ENCODE peak calls at places on chromosome 3, in seven cellular contexts. M is CD8-positive, alpha-beta T cell; Z is astrocyte; H is tibial artery; J is heart left ventricle; C is A549; N is breast epithelium. K is an unnamed sample. For H3K9me3, the result is how much of the 10 kb centered on the place peaks cover.

GRCh38 chr3:172582712-172583111 is 59.5 kb upstream of the TNFSF10 start:
- DNase-seq in J (no peak), C (no peak), Z (peak), N (no peak), M (no peak), H (no peak), K (no peak)

GRCh38 chr3:140433431-140433830 is 244.4 kb upstream of the TRIM42 start:
- DNase-seq in C (no peak), M (no peak), H (no peak), N (no peak), Z (no peak), J (no peak), K (no peak)

GRCh38 chr3:18830087-18830486 is 318.2 kb upstream of the KCNH8 start:
- DNase-seq in M (no peak), C (no peak), Z (no peak), N (no peak), H (no peak), J (no peak), K (no peak)

GRCh38 chr3:52293491-52294319 is 6.1 kb downstream of the GLYCTK start:
- DNase-seq in N (no peak), M (no peak), J (no peak), Z (no peak), H (no peak), C (no peak), K (no peak)

GRCh38 chr3:49295489-49296058 is 18.5 kb upstream of the C3orf62 start:
- DNase-seq in J (no peak), Z (no peak), N (no peak), H (no peak), M (peak), C (peak), K (no peak)

GRCh38 chr3:64342940-64343691 is 117.8 kb upstream of the PRICKLE2 start:
- DNase-seq in C (peak), Z (peak), M (no peak), J (no peak), H (no peak), N (peak), K (no peak)

GRCh38 chr3:179927191-179927590 is 109.5 kb downstream of the PEX5L start:
- DNase-seq in N (no peak), H (no peak), Z (no peak), C (no peak), M (no peak), J (no peak), K (no peak)

GRCh38 chr3:162317046-162317445 is 820.4 kb downstream of the OTOL1 start:
- DNase-seq in J (no peak), N (no peak), M (no peak), H (no peak), C (no peak), Z (no peak), K (no peak)

GRCh38 chr3:170047133-170047404 is 9.3 kb downstream of the GPR160 start:
- DNase-seq in H (no peak), Z (no peak), N (no peak), M (no peak), J (no peak), C (no peak), K (no peak)

GRCh38 chr3:22089284-22089683 is 338.3 kb upstream of the ZNF385D start:
- DNase-seq in J (no peak), N (no peak), Z (no peak), H (no peak), C (peak), M (no peak), K (no peak)

GRCh38 chr3:12159227-12159601 is 502 bp upstream of the TIMP4 start:
- DNase-seq in N (no peak), J (no peak), Z (no peak), H (no peak), C (no peak), M (no peak), K (no peak)

GRCh38 chr3:129314757-129315385 is 36.2 kb downstream of the HMCES start:
- DNase-seq in J (peak), H (peak), C (peak), M (peak), Z (peak), N (peak), K (peak)
- TF ChIP-seq CTCF in J (no peak), H (no peak), C (no peak), M (no peak), Z (peak), N (no peak), K (no peak)

DNA sequence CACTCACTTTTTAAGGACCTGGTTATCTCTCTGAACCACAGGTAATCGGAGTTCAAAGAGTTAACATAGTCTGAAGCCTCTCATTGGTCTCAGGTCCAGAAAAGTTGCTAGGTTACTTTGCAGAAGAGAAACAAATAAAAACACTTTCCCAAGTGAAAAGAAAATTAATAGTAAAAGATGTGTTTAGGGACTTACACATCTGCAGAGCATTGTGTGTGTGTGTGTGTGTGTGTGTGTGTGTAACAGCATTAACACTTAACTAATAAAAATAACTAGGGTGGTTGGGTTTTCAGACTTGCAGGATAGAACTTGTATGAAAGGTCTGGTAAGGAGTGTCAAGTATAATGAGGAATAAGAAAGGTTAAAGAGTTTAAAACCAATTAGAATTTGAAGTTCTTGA is 976 bp downstream of the MASP1 start:
- DNase-seq in C (no peak), M (no peak), J (no peak), H (no peak), N (no peak), Z (no peak), K (no peak)
- H3K27ac ChIP-seq in C (no peak), M (no peak), J (peak), H (peak), N (no peak), Z (no peak), K (no peak)

DNA sequence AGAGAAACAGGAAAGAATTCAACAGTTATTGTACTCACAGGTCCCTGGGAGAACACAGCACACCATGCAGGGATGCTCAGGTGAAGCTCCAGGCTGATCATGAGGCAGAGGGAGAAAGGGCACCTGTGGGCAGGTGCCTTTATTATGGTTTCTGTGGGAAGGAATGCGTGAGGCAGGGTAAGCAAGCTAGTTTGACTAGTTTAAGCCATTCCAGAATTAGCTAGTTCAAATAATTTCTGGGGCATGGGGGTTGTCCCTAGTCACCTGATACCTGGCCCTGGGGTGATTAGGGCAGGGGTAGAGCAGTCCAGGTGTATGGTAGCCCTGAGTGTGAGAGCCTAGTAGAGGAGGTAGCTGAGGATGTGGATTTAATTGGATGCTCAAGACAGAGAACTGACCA is 47.9 kb upstream of the DCLK3 start:
- DNase-seq in J (no peak), M (no peak), Z (no peak), H (no peak), N (no peak), C (no peak), K (no peak)
- H3K9me3 ChIP-seq in J (under half), M (under half), Z (under half), H (under half), N (under half), C (under half), K (under half)

GRCh38 chr3:108610651-108611050 is 21.1 kb downstream of the DZIP3 start:
- DNase-seq in Z (no peak), H (no peak), M (no peak), C (no peak), J (no peak), N (no peak), K (no peak)

GRCh38 chr3:108605491-108605890 is 16.0 kb downstream of the DZIP3 start:
- DNase-seq in N (no peak), H (no peak), C (no peak), M (no peak), J (no peak), Z (no peak), K (no peak)

GRCh38 chr3:108603689-108604088 is 14.2 kb downstream of the DZIP3 start:
- DNase-seq in Z (peak), M (no peak), J (no peak), H (no peak), C (no peak), N (no peak), K (no peak)

GRCh38 chr3:108605028-108605427 is 15.5 kb downstream of the DZIP3 start:
- DNase-seq in M (no peak), J (no peak), Z (no peak), C (no peak), H (no peak), N (no peak), K (no peak)

DNA sequence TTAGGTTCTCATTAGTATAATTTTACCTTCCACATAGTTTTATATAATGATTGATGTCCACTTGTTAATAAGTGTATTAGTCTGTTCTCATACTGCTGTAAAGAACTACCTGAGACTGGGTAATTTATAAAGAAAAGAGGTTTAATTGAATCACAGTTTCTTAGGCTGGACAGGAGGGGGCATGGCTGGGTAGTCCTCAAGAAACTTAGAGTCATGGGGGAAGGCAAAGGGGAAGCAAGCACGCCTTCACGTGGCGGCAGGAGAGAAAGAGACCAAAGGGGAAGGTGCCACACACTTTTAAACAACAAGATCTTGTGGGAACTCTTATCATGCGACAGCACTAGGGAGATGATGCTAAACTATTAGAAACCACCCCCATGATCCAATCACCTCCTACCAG is 19.2 kb downstream of the DZIP3 start:
- DNase-seq in M (no peak), N (no peak), J (no peak), H (no peak), C (no peak), Z (no peak), K (no peak)
- TF ChIP-seq CTCF in M (no peak), N (no peak), J (no peak), H (no peak), C (no peak), Z (no peak), K (no peak)

GRCh38 chr3:197951392-197951990 is 1.5 kb downstream of the RPL35A start:
- DNase-seq in C (no peak), J (no peak), M (no peak), Z (no peak), N (no peak), H (no peak), K (no peak)
- H3K27ac ChIP-seq in C (peak), J (no peak), M (peak), Z (peak), N (peak), H (peak), K (no peak)